ENCODE peak calls at places on chromosome 6, in four cellular contexts. J is astrocyte of the cerebellum, D is tibial nerve, R is colonic mucosa. T is an unnamed sample.
A peak's percentile ranks its signal among the peaks of the same experiment; 100 is the strongest.

GRCh38 chr6:108168980-108169800 is 3.4 kb downstream of the NR2E1 start:
- DNase-seq in J (no peak), D (no peak), R (no peak), T (no peak)

GRCh38 chr6:147508073-147508870 is at the start of gene SAMD5:
- DNase-seq in J (no peak), D (no peak), R (peak; percentile 78), T (no peak)

GRCh38 chr6:33165581-33166258 is 26.5 kb downstream of the COL11A2 start:
- DNase-seq in J (no peak), D (no peak), R (no peak), T (no peak)

GRCh38 chr6:18034798-18035202 is 47.4 kb upstream of the KIF13A start:
- DNase-seq in J (no peak), D (no peak), R (peak; percentile 79), T (no peak)

GRCh38 chr6:130776287-130776925 is 50.8 kb upstream of the SMLR1 start:
- DNase-seq in J (no peak), D (no peak), R (no peak), T (no peak)

GRCh38 chr6:128889870-128890269 is 6.9 kb downstream of the LAMA2 start:
- DNase-seq in J (no peak), D (no peak), R (no peak), T (no peak)

GRCh38 chr6:79544299-79544927 is 7.2 kb upstream of the LCA5 start:
- DNase-seq in J (peak; percentile 89), D (no peak), R (no peak), T (no peak)

GRCh38 chr6:45366534-45366933 is 11.2 kb downstream of the SUPT3H start:
- DNase-seq in J (no peak), D (no peak), R (no peak), T (no peak)

GRCh38 chr6:17610835-17611234 is 10.7 kb downstream of the FAM8A1 start:
- DNase-seq in J (no peak), D (no peak), R (no peak), T (no peak)

GRCh38 chr6:126535585-126535984 is 195.7 kb downstream of the CENPW start:
- DNase-seq in J (peak; percentile 82), D (no peak), R (no peak), T (no peak)

GRCh38 chr6:157710604-157711003 is 112.4 kb upstream of the SNX9 start:
- DNase-seq in J (no peak), D (no peak), R (no peak), T (no peak)

GRCh38 chr6:163630096-163630495 is 215.6 kb downstream of the QKI start:
- DNase-seq in J (no peak), D (no peak), R (no peak), T (no peak)

GRCh38 chr6:136822051-136822378 is 377 bp upstream of the PEX7 start:
- DNase-seq in J (peak; percentile 11), D (no peak), R (no peak), T (no peak)

GRCh38 chr6:12190252-12190651 is 99.9 kb upstream of the EDN1 start:
- DNase-seq in J (no peak), D (no peak), R (no peak), T (no peak)

GRCh38 chr6:44739163-44739562 is 351.7 kb downstream of the CDC5L start:
- DNase-seq in J (no peak), D (no peak), R (no peak), T (no peak)

GRCh38 chr6:4607026-4607704 is 169.0 kb upstream of the CDYL start:
- DNase-seq in J (peak; percentile 95), D (no peak), R (peak; percentile 47), T (peak; percentile 25)

GRCh38 chr6:45327956-45328522 is at the start of gene RUNX2:
- DNase-seq in J (peak; percentile 97), D (no peak), R (no peak), T (no peak)

GRCh38 chr6:28543671-28544131 is 18.0 kb downstream of the GPX5 start:
- DNase-seq in J (no peak), D (no peak), R (no peak), T (no peak)

GRCh38 chr6:28545955-28546354 is 20.3 kb downstream of the GPX5 start:
- DNase-seq in J (no peak), D (no peak), R (no peak), T (no peak)

GRCh38 chr6:28544211-28544610 is 18.5 kb downstream of the GPX5 start:
- DNase-seq in J (no peak), D (no peak), R (no peak), T (no peak)

GRCh38 chr6:28541996-28542395 is 16.3 kb downstream of the GPX5 start:
- DNase-seq in J (no peak), D (no peak), R (no peak), T (no peak)

GRCh38 chr6:28542440-28543293 is 17.0 kb downstream of the GPX5 start:
- DNase-seq in J (peak; percentile 42), D (no peak), R (peak; percentile 51), T (peak; percentile 84)
- TF ChIP-seq CTCF in J (peak; percentile 64), D (no peak), R (peak; percentile 26), T (peak; percentile 75)

GRCh38 chr6:47495954-47496545 is 18.5 kb downstream of the CD2AP start:
- DNase-seq in J (no peak), D (no peak), R (no peak), T (no peak)
- H3K4me3 ChIP-seq in J (no peak overlapping the region), D (no peak overlapping the region), R (no peak overlapping the region), T (no peak overlapping the region)

DNA sequence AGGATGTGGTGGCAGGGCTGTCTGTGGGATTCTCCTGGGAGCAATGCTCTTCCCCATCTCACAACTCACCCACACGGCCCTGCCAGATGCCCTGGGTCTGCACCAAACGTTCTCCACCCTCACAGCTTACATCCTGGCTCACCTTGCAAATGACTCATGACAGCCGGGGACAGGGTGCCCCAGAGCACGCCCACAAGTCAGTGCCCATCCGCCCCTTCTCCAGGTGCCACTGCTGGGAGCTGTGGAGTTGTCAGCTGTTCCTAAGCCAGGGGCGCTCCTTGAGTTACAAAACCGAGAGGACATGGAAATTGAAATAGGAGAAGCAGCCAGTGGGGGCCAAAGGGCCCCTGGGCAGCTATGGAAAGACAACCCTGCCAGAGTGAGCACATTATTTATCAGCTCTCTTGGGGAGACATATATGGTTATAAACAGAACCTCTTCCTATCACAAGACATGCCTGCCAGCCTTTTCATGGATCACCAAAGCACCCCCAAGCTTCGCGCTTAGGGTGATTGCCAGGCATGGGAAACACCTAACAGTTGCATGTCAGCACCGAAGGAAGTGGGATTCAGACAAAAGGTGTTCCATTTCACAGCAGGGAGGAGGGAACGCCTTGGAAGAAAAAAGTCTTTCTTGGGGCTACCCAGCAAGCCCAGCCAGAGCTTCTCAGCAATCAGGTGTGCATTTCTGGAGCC is 236.8 kb downstream of the LY86 start:
- DNase-seq in J (no peak), D (no peak), R (no peak), T (no peak)
- TF ChIP-seq CTCF in J (no peak), D (no peak), R (no peak), T (no peak)

GRCh38 chr6:158854214-158855101 is 35.3 kb upstream of the EZR start:
- DNase-seq in J (no peak), D (no peak), R (no peak), T (no peak)

GRCh38 chr6:158852312-158853071 is 33.3 kb upstream of the EZR start:
- DNase-seq in J (no peak), D (no peak), R (peak; percentile 28), T (no peak)

GRCh38 chr6:158853872-158854213 is 34.7 kb upstream of the EZR start:
- DNase-seq in J (no peak), D (no peak), R (no peak), T (no peak)

GRCh38 chr6:158850807-158851115 is 31.6 kb upstream of the EZR start:
- DNase-seq in J (no peak), D (no peak), R (no peak), T (no peak)

DNA sequence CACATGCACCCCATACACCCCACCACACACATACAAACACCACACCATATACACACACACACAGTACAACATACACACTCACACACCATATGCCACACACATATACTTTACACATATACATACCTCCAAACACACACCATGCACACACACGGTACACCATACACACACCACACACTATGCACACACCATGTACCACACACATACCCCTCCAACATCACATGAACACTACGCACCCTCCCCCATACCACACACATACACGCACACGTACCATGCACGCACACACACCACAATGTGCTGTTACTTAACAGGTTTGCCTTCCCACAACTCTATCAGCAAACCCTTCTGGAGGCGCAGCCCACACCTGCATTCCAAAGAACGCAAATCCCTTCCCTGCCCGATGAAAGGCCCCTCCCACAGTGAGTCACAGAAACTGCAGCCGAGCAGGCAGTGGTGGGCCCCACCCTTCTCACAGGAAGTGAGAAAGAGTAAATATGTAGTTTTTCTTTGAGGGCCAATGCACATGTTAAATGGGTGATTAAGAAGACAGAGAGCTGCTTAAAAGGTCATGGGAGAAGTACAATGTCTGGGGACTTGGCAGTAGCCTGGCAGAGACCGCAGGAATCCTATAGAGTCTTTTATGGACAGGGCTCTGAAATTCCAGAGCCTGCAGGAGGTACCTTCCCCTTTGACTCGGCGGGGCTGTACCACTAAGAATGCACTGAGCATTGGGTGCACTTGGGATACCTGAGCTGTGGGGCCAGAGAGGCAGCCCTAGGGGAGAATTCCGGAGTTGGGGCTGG is 34.1 kb upstream of the EZR start:
- DNase-seq in J (peak; percentile 86), D (no peak), R (peak; percentile 95), T (no peak)
- H3K4me3 ChIP-seq in J (no peak overlapping the region), D (no peak overlapping the region), R (no peak overlapping the region), T (no peak overlapping the region)

GRCh38 chr6:35594503-35595186 is 81.9 kb upstream of the TULP1 start:
- DNase-seq in J (no peak), D (no peak), R (no peak), T (no peak)
- TF ChIP-seq CTCF in J (no peak), D (no peak), R (no peak), T (no peak)

GRCh38 chr6:13428528-13429405 is 58.6 kb downstream of the GFOD1 start:
- DNase-seq in J (no peak), D (no peak), R (no peak), T (no peak)
- H3K4me3 ChIP-seq in J (no peak overlapping the region), D (no peak overlapping the region), R (no peak overlapping the region), T (no peak overlapping the region)

T was measured in LNCaP clone FGC.